ENCODE peak calls at places on chromosomes 5 and 9, in ten cellular contexts. D is A549; O is MM.1S; L is psoas muscle; Z is breast epithelium; G is ascending aorta; U is pancreas; R is CD8-positive, alpha-beta T cell; H is OCI-LY7; K is adrenal gland. A is an unnamed sample. For H3K4me1, the result is how much of the 10 kb centered on the place peaks cover.

GRCh38 chr5:144335561-144335960 is 164.9 kb downstream of the KCTD16 start:
- DNase-seq in Z (no peak), D (no peak), K (no peak), G (no peak), O (peak), L (no peak), R (no peak), H (no peak), U (no peak), A (no peak)

GRCh38 chr9:35826071-35826701 is 2.3 kb downstream of the FAM221B start:
- DNase-seq in D (peak), K (no peak), G (peak), Z (no peak), L (no peak), U (no peak), O (peak), R (peak), H (peak), A (peak)

GRCh38 chr9:109245300-109245897 is 75.5 kb downstream of the EPB41L4B start:
- DNase-seq in L (no peak), R (no peak), D (no peak), K (no peak), Z (no peak), O (no peak), G (no peak), H (no peak), U (no peak), A (no peak)

GRCh38 chr5:111299067-111299481 is 74.9 kb downstream of the CAMK4 start:
- DNase-seq in L (no peak), D (peak), G (no peak), H (peak), O (no peak), R (no peak), K (no peak), U (no peak), Z (no peak), A (no peak)

GRCh38 chr5:135642934-135643333 is 64.1 kb upstream of the CXCL14 start:
- DNase-seq in R (no peak), Z (no peak), G (no peak), L (no peak), U (no peak), K (no peak), D (no peak), O (no peak), H (no peak), A (no peak)

GRCh38 chr5:91288117-91288516 is 95.0 kb downstream of the ARRDC3 start:
- DNase-seq in Z (no peak), K (no peak), G (no peak), O (no peak), U (no peak), D (no peak), L (no peak), H (no peak), R (no peak), A (no peak)

GRCh38 chr9:96612105-96612965 is 7.3 kb downstream of the CDC14B start:
- DNase-seq in L (peak), G (peak), O (no peak), R (no peak), H (no peak), Z (no peak), D (peak), U (peak), K (peak), A (no peak)

GRCh38 chr5:154190652-154191304 is at the start of gene GALNT10:
- DNase-seq in L (peak), K (peak), H (peak), G (peak), R (peak), Z (peak), U (peak), D (peak), O (peak), A (peak)

GRCh38 chr5:127930311-127930710 is 153.3 kb upstream of the SLC12A2 start:
- DNase-seq in O (no peak), Z (no peak), R (no peak), D (peak), L (no peak), U (no peak), H (no peak), G (no peak), K (no peak), A (no peak)

GRCh38 chr5:119582987-119583386 is 46.4 kb upstream of the FAM170A start:
- DNase-seq in U (no peak), D (no peak), L (no peak), O (no peak), R (no peak), H (no peak), G (no peak), Z (no peak), K (no peak), A (no peak)

GRCh38 chr9:136004219-136004618 is 43.0 kb upstream of the UBAC1 start:
- DNase-seq in L (no peak), D (no peak), O (no peak), K (no peak), H (no peak), Z (no peak), U (no peak), G (no peak), R (no peak), A (no peak)

GRCh38 chr9:21555911-21556310 is 73.8 kb upstream of the IFNE start:
- DNase-seq in G (no peak), H (no peak), U (no peak), D (peak), O (no peak), R (no peak), Z (no peak), L (no peak), K (no peak), A (no peak)

GRCh38 chr9:132228062-132228461 is 66.2 kb downstream of the NTNG2 start:
- DNase-seq in R (peak), Z (no peak), D (no peak), G (no peak), U (no peak), O (no peak), H (no peak), K (no peak), L (no peak), A (no peak)

GRCh38 chr9:13033959-13034695 is 245.4 kb downstream of the MPDZ start:
- DNase-seq in O (peak), U (peak), H (peak), G (peak), L (peak), K (peak), Z (peak), R (no peak), D (peak), A (no peak)

GRCh38 chr9:91951944-91952520 is 2.0 kb upstream of the ROR2 start:
- DNase-seq in L (no peak), Z (no peak), H (no peak), R (no peak), O (no peak), K (no peak), U (no peak), G (no peak), D (no peak), A (no peak)

GRCh38 chr5:59275170-59275536 is 618.4 kb downstream of the PDE4D start:
- DNase-seq in H (no peak), Z (no peak), R (no peak), K (no peak), G (no peak), L (no peak), O (no peak), D (peak), U (no peak), A (no peak)

GRCh38 chr5:3584724-3585531 is 10.7 kb upstream of the IRX1 start:
- DNase-seq in D (no peak), R (no peak), O (no peak), G (no peak), U (no peak), H (no peak), L (no peak), Z (no peak), K (no peak), A (no peak)

GRCh38 chr5:141934099-141934844 is 10.6 kb downstream of the DELE1 start:
- DNase-seq in O (no peak), K (no peak), D (no peak), Z (no peak), R (no peak), H (no peak), G (peak), L (peak), U (peak), A (no peak)

GRCh38 chr9:91374939-91375338 is 13.2 kb upstream of the AUH start:
- DNase-seq in K (no peak), O (no peak), L (no peak), D (no peak), H (no peak), U (no peak), Z (no peak), R (no peak), G (no peak), A (no peak)

GRCh38 chr5:139651863-139652787 is 4.0 kb downstream of the CXXC5 start:
- DNase-seq in L (peak), R (peak), G (peak), K (peak), O (peak), Z (no peak), U (peak), D (peak), H (peak), A (no peak)

GRCh38 chr5:139649082-139649991 is 1.2 kb downstream of the CXXC5 start:
- DNase-seq in H (peak), D (no peak), K (no peak), G (no peak), Z (peak), U (peak), L (no peak), R (no peak), O (peak), A (no peak)

GRCh38 chr5:139651502-139651862 is 3.3 kb downstream of the CXXC5 start:
- DNase-seq in U (no peak), H (no peak), L (no peak), O (no peak), K (no peak), Z (no peak), D (peak), R (no peak), G (no peak), A (no peak)

GRCh38 chr5:139650031-139650688 is 2.0 kb downstream of the CXXC5 start:
- DNase-seq in G (no peak), K (no peak), Z (no peak), O (peak), D (no peak), L (no peak), H (peak), R (no peak), U (peak), A (no peak)

DNA sequence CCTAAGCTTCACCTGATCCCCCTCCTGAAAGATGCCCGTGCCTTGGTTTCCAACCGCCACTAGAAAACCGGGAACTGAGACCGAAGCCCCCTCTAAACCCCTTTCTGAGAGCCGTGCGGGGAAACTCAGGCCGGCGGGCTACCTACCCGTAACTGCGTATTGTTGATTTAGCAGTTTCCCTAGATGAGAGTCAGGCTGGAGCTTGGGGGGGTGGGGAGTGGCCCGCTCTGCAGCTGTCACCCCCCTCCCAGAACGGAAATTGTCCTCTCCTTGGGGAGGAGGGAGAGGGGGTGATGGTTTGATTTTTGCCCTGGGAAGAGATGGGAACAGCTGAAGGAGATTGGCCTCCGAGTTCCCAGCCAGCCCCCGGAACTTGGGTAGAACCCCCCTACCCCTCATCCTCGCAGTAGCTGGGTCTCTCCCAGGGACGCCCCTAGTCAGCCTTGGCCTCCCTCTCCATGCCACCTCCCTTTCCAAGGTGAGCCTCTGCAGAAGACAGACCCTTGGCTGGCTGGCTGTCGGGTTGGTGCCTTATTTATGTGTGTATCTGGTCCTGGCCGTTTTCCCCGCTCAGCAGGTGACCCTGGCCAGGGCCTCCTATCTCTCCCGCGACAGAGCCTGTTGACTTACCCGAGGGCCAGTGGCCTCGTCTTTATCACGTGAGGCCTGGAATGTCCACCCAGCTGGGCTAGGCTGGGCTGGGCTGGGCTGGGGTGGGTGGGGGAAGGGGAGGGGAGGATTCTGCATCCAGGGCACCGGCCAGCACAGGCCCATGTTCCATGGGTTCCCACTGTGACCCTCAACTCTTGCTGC is 2.7 kb downstream of the CXXC5 start:
- DNase-seq in O (no peak), K (peak), U (peak), R (no peak), H (no peak), G (no peak), Z (no peak), L (peak), D (peak), A (no peak)
- H3K4me1 ChIP-seq in O (under half), K (half or more), U (half or more), R (half or more), H (half or more), G (half or more), Z (under half), L (under half), D (half or more), A (under half)

DNA sequence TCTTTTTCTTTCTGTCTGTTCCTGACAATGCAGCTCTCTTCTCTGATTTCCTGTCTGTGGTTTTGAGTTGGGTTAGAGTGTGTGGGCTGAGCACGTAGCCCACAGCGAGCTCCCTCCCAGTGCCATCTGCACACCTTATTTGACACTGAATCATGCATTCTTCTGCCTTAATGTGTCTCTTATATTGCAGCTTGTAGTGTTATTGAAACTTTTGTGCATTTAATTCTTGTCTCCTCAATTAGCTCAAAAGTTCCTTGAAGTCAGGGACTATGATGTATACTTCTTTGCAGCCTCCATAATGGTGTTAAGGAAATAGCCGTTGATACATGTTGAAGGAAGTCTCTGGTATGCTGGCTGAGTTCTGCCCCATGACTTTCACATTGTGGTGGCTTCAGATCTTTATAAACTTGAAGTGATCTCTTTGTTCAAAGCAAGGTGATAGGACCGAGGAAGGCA is 576.2 kb upstream of the CLINT1 start:
- DNase-seq in Z (no peak), L (no peak), R (no peak), G (no peak), O (peak), K (no peak), D (no peak), H (peak), U (no peak), A (peak)
- H3K4me3 ChIP-seq in Z (no peak), L (no peak), R (no peak), G (no peak), O (peak), K (no peak), D (no peak), H (no peak), U (no peak), A (peak)

GRCh38 chr5:95730730-95731570 is at the start of gene RHOBTB3:
- DNase-seq in R (peak), O (peak), U (peak), L (peak), G (peak), K (peak), H (peak), D (peak), Z (peak), A (peak)
- H3K4me1 ChIP-seq in R (under half), O (under half), U (half or more), L (half or more), G (under half), K (half or more), H (under half), D (under half), Z (under half), A (under half)

DNA sequence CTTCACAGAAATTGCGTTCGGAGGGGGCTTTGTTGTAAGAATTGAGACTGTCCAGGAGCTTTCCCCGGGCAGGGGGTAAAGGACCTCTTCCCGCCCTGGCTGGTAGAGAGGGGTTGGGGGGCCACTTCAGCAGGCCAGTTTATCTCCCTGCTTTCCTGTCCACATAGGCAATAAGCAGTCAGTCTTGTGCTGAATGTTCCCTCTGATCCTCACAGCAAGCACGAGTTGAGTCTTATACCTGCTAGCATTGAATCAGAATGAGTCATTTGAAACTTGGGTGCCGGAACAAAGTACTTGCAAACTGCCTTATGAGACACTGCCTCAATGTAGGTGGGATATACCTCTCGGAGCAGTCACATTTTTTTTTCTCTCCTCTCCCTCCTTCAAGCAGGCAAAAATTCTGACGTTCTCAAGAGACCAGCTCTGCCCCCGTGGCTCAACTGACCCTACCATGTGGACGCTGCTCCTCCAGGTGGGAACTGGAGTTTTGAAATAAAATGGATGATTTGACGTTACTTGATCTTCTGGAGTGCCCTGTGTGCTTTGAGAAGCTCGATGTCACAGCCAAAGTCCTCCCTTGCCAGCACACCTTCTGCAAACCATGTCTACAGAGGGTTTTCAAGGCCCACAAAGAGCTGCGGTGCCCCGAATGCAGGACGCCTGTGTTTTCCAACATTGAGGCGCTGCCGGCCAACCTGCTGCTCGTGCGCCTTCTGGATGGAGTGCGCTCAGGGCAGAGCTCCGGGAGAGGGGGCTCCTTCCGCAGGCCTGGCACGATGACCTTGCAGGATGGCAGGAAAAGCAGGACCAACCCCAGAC is 1.3 kb downstream of the SH3RF2 start:
- DNase-seq in H (no peak), O (no peak), Z (no peak), U (peak), K (no peak), L (no peak), R (no peak), D (peak), G (no peak), A (no peak)
- H3K4me3 ChIP-seq in H (no peak), O (no peak), Z (peak), U (no peak), K (no peak), L (peak), R (no peak), D (peak), G (peak), A (no peak)